ENCODE peak calls at places on chromosomes 13 and 19, in seven cellular contexts. Y, A, X, Z, E, D and M are unnamed samples. For H3K4me1 and H3K36me3, the result is how much of the 10 kb centered on the place peaks cover.

GRCh38 chr13:78881054-78881453 is 222.1 kb upstream of the OBI1 start:
- DNase-seq in E (no peak), A (no peak), Y (no peak), Z (no peak), X (no peak), D (no peak), M (no peak)

GRCh38 chr19:290539-291521 is at the start of gene PLPP2:
- DNase-seq in E (no peak), X (peak), D (peak), Z (no peak), A (no peak), Y (no peak), M (peak)

GRCh38 chr19:39701291-39701690 is 3.0 kb upstream of the LGALS14 start:
- DNase-seq in A (no peak), X (no peak), D (no peak), Z (no peak), Y (no peak), E (no peak), M (no peak)

GRCh38 chr19:16541526-16542044 is 652 bp downstream of the CHERP start:
- DNase-seq in Z (no peak), A (no peak), D (no peak), E (no peak), X (no peak), Y (no peak), M (no peak)

GRCh38 chr13:100438059-100438788 is 150.4 kb downstream of the GGACT start:
- DNase-seq in Z (no peak), A (no peak), X (no peak), E (no peak), D (no peak), Y (no peak), M (no peak)

GRCh38 chr19:31268751-31269150 is 80.5 kb downstream of the TSHZ3 start:
- DNase-seq in E (no peak), A (no peak), D (no peak), Y (no peak), X (no peak), Z (no peak), M (peak)

GRCh38 chr13:66969291-66969690 is 260.8 kb downstream of the PCDH9 start:
- DNase-seq in X (no peak), Z (no peak), D (no peak), Y (no peak), A (no peak), E (no peak), M (no peak)

GRCh38 chr19:2477732-2478191 is 1.8 kb downstream of the GADD45B start:
- DNase-seq in E (peak), Z (no peak), D (peak), Y (peak), X (peak), A (no peak), M (peak)

GRCh38 chr19:38047048-38047435 is 140.0 kb downstream of the SIPA1L3 start:
- DNase-seq in X (no peak), Y (no peak), A (no peak), E (no peak), Z (no peak), D (no peak), M (no peak)

GRCh38 chr13:113625965-113626661 is 31.9 kb downstream of the ATP4B start:
- DNase-seq in D (no peak), Z (peak), A (no peak), E (peak), Y (no peak), X (no peak), M (peak)

GRCh38 chr13:33577037-33577436 is 240.9 kb upstream of the RFC3 start:
- DNase-seq in Z (no peak), X (no peak), D (no peak), A (no peak), E (no peak), Y (no peak), M (no peak)

GRCh38 chr19:5126498-5127223 is 157.7 kb downstream of the KDM4B start:
- DNase-seq in E (no peak), D (no peak), Z (no peak), Y (no peak), X (no peak), A (peak), M (no peak)

GRCh38 chr13:65074248-65074647 is 2155.9 kb downstream of the PCDH9 start:
- DNase-seq in E (no peak), A (no peak), Y (no peak), D (no peak), Z (no peak), X (no peak), M (no peak)

GRCh38 chr19:58466089-58466759 is 656 bp upstream of the ZNF324 start:
- DNase-seq in D (no peak), X (no peak), Z (no peak), E (no peak), A (no peak), Y (no peak), M (peak)

GRCh38 chr19:18541992-18542935 is 1.1 kb downstream of the FKBP8 start:
- DNase-seq in D (no peak), A (no peak), Y (no peak), E (no peak), Z (no peak), X (no peak), M (no peak)

GRCh38 chr13:104832265-104832664 is 1703.2 kb downstream of the EFNB2 start:
- DNase-seq in X (no peak), Y (no peak), Z (no peak), A (no peak), E (no peak), D (no peak), M (no peak)
- H3K4me1 ChIP-seq in X (under half), Y (under half), Z (under half), A (under half), E (under half), D (under half), M (under half)

GRCh38 chr19:3612901-3613741 is 6.4 kb upstream of the TBXA2R start:
- DNase-seq in X (no peak), Z (no peak), A (no peak), Y (no peak), D (no peak), E (no peak), M (no peak)
- H3K36me3 ChIP-seq in X (under half), Z (under half), A (under half), Y (under half), D (under half), E (under half), M (under half)

DNA sequence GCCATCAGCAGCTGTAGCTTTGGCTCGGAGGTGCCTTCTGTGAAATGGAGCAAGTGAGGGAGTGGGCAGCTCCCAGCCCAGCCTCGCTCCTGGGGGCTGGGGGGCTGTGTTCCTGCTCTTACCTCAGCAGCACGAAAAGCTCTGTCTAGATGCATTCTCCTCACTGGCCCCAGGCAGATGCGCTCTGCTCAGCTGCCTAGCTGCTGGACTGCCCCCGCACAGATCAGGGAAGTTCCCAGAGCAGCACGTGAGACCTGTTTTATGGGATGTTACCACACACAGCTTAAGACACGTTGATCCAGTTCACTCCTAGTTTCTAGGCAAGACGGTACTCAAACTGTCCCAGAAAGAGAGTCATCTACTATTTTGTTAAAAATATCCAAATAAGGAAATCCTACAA is 13.6 kb downstream of the LCP1 start:
- DNase-seq in A (peak), Z (no peak), X (peak), Y (no peak), D (peak), E (peak), M (peak)
- H3K4me1 ChIP-seq in A (half or more), Z (under half), X (under half), Y (under half), D (under half), E (half or more), M (under half)

GRCh38 chr13:22944378-22944777 is 236.4 kb upstream of the SGCG start:
- DNase-seq in Z (no peak), E (no peak), Y (peak), X (no peak), A (no peak), D (no peak), M (no peak)
- H3K36me3 ChIP-seq in Z (under half), E (under half), Y (under half), X (under half), A (under half), D (under half), M (under half)

GRCh38 chr19:10769533-10770491 is 51.9 kb downstream of the DNM2 start:
- DNase-seq in Z (peak), D (peak), E (no peak), A (peak), Y (peak), X (no peak), M (peak)
- H3K4me1 ChIP-seq in Z (half or more), D (under half), E (under half), A (under half), Y (under half), X (under half), M (half or more)

GRCh38 chr13:110185696-110186095 is 121.3 kb downstream of the COL4A1 start:
- DNase-seq in D (no peak), X (no peak), E (no peak), Z (no peak), Y (no peak), A (no peak), M (no peak)
- H3K36me3 ChIP-seq in D (under half), X (under half), E (under half), Z (half or more), Y (under half), A (under half), M (under half)

DNA sequence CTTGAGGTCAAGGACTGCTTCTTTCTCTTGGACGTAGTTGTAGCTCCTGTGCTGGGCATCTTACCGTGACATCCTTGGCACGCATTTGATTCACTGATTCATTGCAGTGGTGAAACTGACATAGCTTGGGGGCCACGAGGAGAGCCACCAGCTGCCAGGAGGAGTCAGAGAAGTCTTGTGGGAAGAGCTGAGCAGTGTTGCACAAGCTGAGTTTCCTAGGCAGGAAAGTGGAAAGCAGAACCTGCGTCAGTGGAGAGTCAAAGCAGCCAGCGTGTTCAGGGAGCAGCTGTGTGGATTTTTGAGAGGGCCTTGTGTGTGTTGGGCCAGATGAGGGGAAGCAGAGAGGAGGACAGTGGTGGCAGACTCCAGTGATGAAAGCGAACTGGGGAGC is 5.3 kb upstream of the GPR183 start:
- DNase-seq in X (no peak), A (no peak), E (no peak), Y (no peak), Z (peak), D (peak), M (peak)
- H3K4me1 ChIP-seq in X (under half), A (half or more), E (half or more), Y (under half), Z (under half), D (under half), M (under half)

DNA sequence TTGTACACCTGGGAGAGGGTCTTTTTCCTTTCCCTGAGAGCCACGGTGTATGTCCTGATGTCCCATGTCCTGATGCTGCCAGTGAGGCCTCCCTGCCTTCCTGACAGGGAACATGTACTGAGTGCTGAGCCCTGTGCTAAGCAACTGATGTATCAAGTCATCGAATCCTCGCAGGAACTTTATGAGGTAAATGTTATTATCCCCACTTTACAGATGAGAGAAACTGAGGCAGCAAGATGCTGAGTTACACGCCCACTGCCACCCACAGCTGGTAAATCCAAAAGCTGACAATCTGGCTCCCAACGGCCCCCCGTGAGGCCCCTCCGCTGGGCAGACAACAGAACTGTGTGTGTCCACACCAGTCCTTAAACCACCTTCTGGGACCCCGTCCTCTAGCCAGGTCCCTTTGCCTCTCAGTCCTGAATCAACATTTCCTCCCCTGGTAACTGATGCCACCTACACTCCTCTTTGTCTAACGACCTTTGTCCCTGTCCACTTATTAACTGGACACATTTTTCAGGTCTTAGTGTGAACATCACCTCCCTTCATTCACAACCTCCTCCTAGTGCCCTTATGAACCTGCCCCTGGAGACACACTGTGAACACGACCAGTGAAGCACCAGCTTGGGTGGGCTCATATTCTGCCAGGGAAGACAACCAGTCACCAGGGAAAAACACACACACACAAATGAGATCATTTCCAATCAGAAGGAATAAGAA is 5.4 kb upstream of the VSIG10L start:
- DNase-seq in A (no peak), Y (no peak), E (peak), D (no peak), X (no peak), Z (no peak), M (no peak)
- H3K36me3 ChIP-seq in A (under half), Y (under half), E (under half), D (under half), X (under half), Z (half or more), M (half or more)